ENCODE peak calls at places on chromosomes 1 and 21, in six cellular contexts. F is aorta, L is left ventricle myocardium inferior, G is heart right ventricle, U is endodermal cell, I is GM23338. Q is an unnamed sample. For H3K27me3 and H3K4me1, the result is how much of the 10 kb centered on the place peaks cover.

GRCh38 chr1:174812026-174812425 is 187.7 kb upstream of the CACYBP start:
- DNase-seq in F (no peak), L (no peak), G (no peak), U (no peak), I (no peak), Q (no peak)

GRCh38 chr1:3174487-3175247 is 105.7 kb downstream of the PRDM16 start:
- DNase-seq in F (peak), L (peak), G (peak), U (no peak), I (no peak), Q (peak)

GRCh38 chr1:3915551-3916121 is 15.6 kb upstream of the C1orf174 start:
- DNase-seq in F (no peak), L (no peak), G (no peak), U (no peak), I (no peak), Q (no peak)

GRCh38 chr1:106517218-106517617 is 539.3 kb upstream of the PRMT6 start:
- DNase-seq in F (no peak), L (no peak), G (no peak), U (no peak), I (peak), Q (no peak)

GRCh38 chr1:11594222-11594621 is 60.0 kb downstream of the FBXO2 start:
- DNase-seq in F (no peak), L (no peak), G (no peak), U (peak), I (peak), Q (no peak)

GRCh38 chr1:64598100-64598571 is 128.2 kb downstream of the CACHD1 start:
- DNase-seq in F (no peak), L (no peak), G (no peak), U (peak), I (no peak), Q (no peak)

GRCh38 chr1:170162385-170163226 is 16.8 kb downstream of the NTMT2 start:
- DNase-seq in F (peak), L (no peak), G (no peak), U (peak), I (peak), Q (peak)

GRCh38 chr1:903305-903704 is 20.4 kb upstream of the SAMD11 start:
- DNase-seq in F (peak), L (no peak), G (no peak), U (peak), I (no peak), Q (no peak)

GRCh38 chr21:33230518-33231324 is 983 bp downstream of the IFNAR2 start:
- DNase-seq in F (peak), L (peak), G (peak), U (peak), I (peak), Q (peak)

GRCh38 chr1:101567582-101568189 is 330.9 kb downstream of the S1PR1 start:
- DNase-seq in F (no peak), L (peak), G (peak), U (peak), I (peak), Q (peak)

GRCh38 chr1:201468501-201468843 is 516 bp downstream of the PHLDA3 start:
- DNase-seq in F (no peak), L (peak), G (peak), U (peak), I (peak), Q (peak)

GRCh38 chr21:25870084-25870483 is 135.3 kb downstream of the GABPA start:
- DNase-seq in F (no peak), L (no peak), G (no peak), U (no peak), I (no peak), Q (no peak)

GRCh38 chr21:45366931-45367401 is 38.0 kb upstream of the COL18A1 start:
- DNase-seq in F (peak), L (peak), G (peak), U (peak), I (no peak), Q (peak)
- H3K27me3 ChIP-seq in F (under half), L (under half), G (under half), U (under half), I (under half), Q (under half)

DNA sequence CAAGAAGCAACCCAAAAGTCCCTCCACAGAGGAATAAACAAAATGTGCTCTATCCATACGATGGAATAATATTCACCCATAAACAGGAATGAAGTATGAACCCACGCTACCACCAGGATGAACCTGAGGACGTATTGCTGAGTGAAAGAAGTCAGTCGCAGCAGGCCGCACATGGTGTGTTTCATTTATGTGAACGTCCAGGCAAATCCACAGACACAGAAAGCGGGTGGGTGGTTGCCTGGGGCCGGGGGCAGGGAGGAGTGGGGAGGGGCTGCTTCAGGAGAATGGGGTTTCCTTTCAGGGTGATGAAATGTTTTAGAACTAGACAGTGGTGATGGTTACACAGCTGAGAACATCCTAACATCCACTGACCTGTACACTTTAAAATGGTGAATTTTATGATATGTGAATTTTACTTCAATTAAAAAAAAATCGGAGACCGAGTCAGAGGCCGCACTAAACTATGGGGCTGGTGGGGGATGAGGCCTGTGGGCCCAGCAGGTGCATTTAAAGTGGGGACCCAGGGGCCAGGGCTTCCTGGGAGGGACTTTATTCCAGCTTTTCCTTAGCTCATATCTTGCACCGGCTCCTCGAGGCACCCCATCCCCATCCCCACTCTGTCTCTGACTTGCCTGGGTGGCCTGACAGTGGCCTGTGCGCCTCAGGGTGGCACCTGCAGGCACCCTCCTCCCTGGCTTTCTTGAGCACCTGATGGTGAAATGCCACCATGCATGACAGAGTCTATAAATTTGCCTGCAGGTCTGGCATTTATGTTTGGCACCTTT is 392.6 kb upstream of the VAMP3 start:
- DNase-seq in F (peak), L (no peak), G (no peak), U (peak), I (no peak), Q (no peak)
- H3K27ac ChIP-seq in F (no peak), L (no peak), G (no peak), U (peak), I (peak), Q (no peak)

GRCh38 chr1:39147099-39148025 is 57.1 kb upstream of the MACF1 start:
- DNase-seq in F (no peak), L (no peak), G (no peak), U (no peak), I (no peak), Q (no peak)

GRCh38 chr1:39148942-39149341 is 55.6 kb upstream of the MACF1 start:
- DNase-seq in F (no peak), L (no peak), G (no peak), U (no peak), I (no peak), Q (no peak)

GRCh38 chr1:39145651-39145970 is 58.9 kb upstream of the MACF1 start:
- DNase-seq in F (no peak), L (no peak), G (no peak), U (no peak), I (no peak), Q (no peak)

GRCh38 chr1:39144943-39145650 is 59.4 kb upstream of the MACF1 start:
- DNase-seq in F (no peak), L (no peak), G (no peak), U (no peak), I (no peak), Q (no peak)

DNA sequence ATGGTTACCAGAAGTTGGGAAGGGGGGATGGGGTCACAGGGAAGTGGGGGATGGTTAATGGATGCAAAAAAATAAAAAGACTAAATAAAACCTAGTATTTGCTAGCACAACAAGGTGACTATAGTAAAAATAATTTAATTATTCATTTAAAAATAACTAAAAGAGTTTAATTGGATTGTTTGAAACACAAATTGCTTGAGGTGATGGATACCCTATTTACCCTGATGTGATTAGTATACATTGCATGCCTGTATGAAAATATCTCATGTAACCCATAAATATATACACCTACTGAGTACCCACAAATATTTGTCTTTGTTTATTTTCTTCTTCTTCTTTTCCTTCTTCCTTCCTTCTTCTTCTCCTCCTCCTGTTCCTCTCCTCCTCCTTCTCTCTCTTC is 57.8 kb upstream of the MACF1 start:
- DNase-seq in F (no peak), L (no peak), G (no peak), U (no peak), I (no peak), Q (no peak)
- H3K4me1 ChIP-seq in F (under half), L (half or more), G (under half), U (under half), I (half or more), Q (under half)

GRCh38 chr1:81801032-81801833 is 499 bp downstream of the ADGRL2 start:
- DNase-seq in F (peak), L (peak), G (peak), U (peak), I (peak), Q (peak)
- H3K27me3 ChIP-seq in F (under half), L (under half), G (under half), U (under half), I (under half), Q (under half)

DNA sequence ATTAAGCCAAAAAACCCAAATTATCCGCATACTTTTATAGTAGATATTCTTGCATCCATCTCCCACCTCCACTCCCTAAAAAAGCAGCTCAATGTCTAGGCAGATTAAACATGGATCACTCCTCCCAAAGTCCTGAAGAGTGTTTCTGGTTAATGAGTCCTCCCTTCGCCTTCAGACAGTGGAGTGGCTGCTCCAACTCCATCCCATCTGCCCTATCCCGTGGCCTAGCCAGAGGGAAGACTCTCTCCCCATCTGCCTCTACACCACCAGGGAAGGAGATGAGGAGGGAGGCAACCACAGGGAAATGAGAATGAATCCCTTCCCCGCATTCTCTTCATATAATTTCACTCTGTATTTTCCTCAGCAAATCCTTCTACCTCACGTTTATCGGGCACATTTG is 103.8 kb downstream of the SLC45A1 start:
- DNase-seq in F (no peak), L (no peak), G (no peak), U (no peak), I (no peak), Q (no peak)
- H3K27ac ChIP-seq in F (peak), L (peak), G (peak), U (no peak), I (no peak), Q (peak)

DNA sequence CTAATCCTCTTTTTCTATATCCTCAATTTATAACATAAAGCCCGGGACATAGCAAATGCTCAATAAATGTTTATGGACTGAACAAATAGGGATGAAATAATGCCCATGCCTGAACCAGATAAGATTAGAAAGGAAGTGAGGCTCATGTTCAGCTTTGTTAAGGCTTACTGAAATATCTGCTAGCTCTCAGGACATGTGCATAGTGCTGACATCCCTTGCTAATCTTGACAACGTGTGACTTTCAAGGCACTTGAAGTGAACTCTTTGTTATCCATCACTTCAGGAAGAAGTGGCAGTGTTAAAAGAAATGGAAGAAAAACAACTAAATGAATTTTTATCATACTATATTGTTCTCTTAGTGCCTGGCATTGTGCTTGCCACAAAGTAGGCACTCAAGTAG is 260.3 kb upstream of the SGIP1 start:
- DNase-seq in F (no peak), L (no peak), G (no peak), U (no peak), I (no peak), Q (no peak)
- H3K4me1 ChIP-seq in F (under half), L (half or more), G (half or more), U (under half), I (under half), Q (under half)